ENCODE peak calls at places on chromosomes 13 and 19, in four cellular contexts. T is lower lobe of right lung, Y is thoracic aorta, F is psoas muscle. X is an unnamed sample.

GRCh38 chr19:9913237-9914000 is 22.9 kb downstream of the OLFM2 start:
- DNase-seq in T (no peak), Y (no peak), F (no peak), X (no peak)

GRCh38 chr13:43235028-43235427 is 211.6 kb downstream of the DNAJC15 start:
- DNase-seq in Y (no peak), F (no peak), T (no peak), X (no peak)

GRCh38 chr19:43966079-43966694 is 15.2 kb downstream of the ZNF221 start:
- DNase-seq in T (no peak), F (no peak), Y (no peak), X (no peak)

GRCh38 chr13:40168425-40169155 is 497.9 kb downstream of the FOXO1 start:
- DNase-seq in Y (no peak), T (no peak), F (no peak), X (no peak)

GRCh38 chr13:67001363-67001762 is 228.8 kb downstream of the PCDH9 start:
- DNase-seq in T (no peak), F (no peak), Y (no peak), X (no peak)

GRCh38 chr13:22517544-22517943 is 663.2 kb upstream of the SGCG start:
- DNase-seq in T (no peak), F (no peak), Y (no peak), X (no peak)

GRCh38 chr13:99380921-99381645 is 73.9 kb upstream of the GPR183 start:
- DNase-seq in T (no peak), F (no peak), Y (no peak), X (no peak)

GRCh38 chr13:80706164-80706471 is 365.2 kb upstream of the SPRY2 start:
- DNase-seq in T (no peak), Y (no peak), F (no peak), X (no peak)

GRCh38 chr13:97695684-97696083 is 257.8 kb upstream of the IPO5 start:
- DNase-seq in Y (no peak), T (no peak), F (no peak), X (no peak)

GRCh38 chr19:35545855-35546381 is 492 bp downstream of the TMEM147 start:
- DNase-seq in F (peak), T (peak), Y (no peak), X (no peak)

GRCh38 chr19:31960474-31960873 is 384.9 kb upstream of the ZNF507 start:
- DNase-seq in T (no peak), F (no peak), Y (no peak), X (no peak)

GRCh38 chr19:32873560-32873959 is 4.0 kb upstream of the SLC7A9 start:
- DNase-seq in Y (no peak), T (no peak), F (no peak), X (no peak)

GRCh38 chr13:75635101-75635620 is 969 bp upstream of the LMO7 start:
- DNase-seq in Y (no peak), T (no peak), F (no peak), X (no peak)

GRCh38 chr13:34412817-34413365 is 529.2 kb upstream of the NBEA start:
- DNase-seq in Y (no peak), T (no peak), F (no peak), X (no peak)

DNA sequence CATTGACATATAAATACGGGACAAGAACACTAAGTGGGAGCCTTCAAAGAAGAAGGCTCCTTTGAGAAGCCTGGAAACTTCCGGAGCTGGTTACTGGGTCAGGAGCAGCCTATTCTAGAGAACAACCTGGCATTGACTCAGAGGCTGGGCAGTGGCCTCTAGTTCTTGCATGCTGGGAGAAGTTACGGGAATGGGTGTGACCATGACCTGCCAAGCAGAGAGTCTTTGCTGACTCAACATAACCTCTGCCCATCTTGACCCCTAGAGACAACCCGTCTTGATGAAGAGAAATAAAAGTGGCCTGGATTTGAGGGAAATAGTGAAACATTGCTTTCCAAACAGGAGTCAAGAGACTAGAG is 21.0 kb downstream of the STARD13 start:
- DNase-seq in T (no peak), F (no peak), Y (no peak), X (no peak)
- H3K4me3 ChIP-seq in T (no peak), F (no peak), Y (no peak), X (no peak)

GRCh38 chr19:23439623-23440022 is 44.4 kb upstream of the ZNF91 start:
- DNase-seq in T (no peak), F (no peak), Y (no peak), X (no peak)
- TF ChIP-seq CTCF in T (no peak), F (peak), Y (no peak), X (no peak)

GRCh38 chr13:41196620-41197019 is 2.3 kb upstream of the KBTBD7 start:
- DNase-seq in Y (no peak), T (no peak), F (no peak), X (no peak)

GRCh38 chr13:41193919-41194824 is at the start of gene KBTBD7:
- DNase-seq in Y (peak), F (peak), T (peak), X (peak)

GRCh38 chr13:41196011-41196410 is 1.6 kb upstream of the KBTBD7 start:
- DNase-seq in T (no peak), F (no peak), Y (no peak), X (no peak)

GRCh38 chr13:41188584-41188983 is 5.8 kb downstream of the KBTBD7 start:
- DNase-seq in F (no peak), Y (no peak), T (no peak), X (no peak)

DNA sequence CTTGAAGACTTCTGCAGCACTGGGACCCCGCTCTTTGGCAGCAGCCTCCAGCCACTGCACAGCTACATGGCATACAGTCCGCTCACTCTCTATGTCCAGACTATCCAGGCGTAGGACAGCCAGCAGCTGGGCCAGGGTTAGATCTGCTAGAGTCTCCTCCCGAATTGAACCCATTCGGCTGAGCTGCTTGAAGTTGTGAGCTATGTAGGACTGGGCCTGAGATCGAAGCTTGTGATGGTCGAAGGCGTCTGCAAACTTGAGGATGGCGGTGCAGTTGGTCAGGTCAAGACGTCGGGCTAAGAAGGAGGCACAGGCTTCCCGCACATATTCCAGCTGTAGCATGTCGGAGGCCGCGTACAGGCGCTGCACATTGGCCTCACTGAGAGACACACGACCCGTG is 900 bp downstream of the KBTBD7 start:
- DNase-seq in Y (no peak), F (no peak), T (no peak), X (no peak)
- H3K4me3 ChIP-seq in Y (peak), F (peak), T (peak), X (peak)

GRCh38 chr19:45163156-45163555 is 2.4 kb upstream of the NKPD1 start:
- DNase-seq in F (no peak), T (no peak), Y (no peak), X (no peak)

GRCh38 chr19:45160870-45161714 is at the start of gene NKPD1:
- DNase-seq in T (peak), Y (no peak), F (no peak), X (no peak)

GRCh38 chr19:45163751-45164150 is 3.0 kb upstream of the NKPD1 start:
- DNase-seq in T (no peak), F (no peak), Y (no peak), X (no peak)

GRCh38 chr19:45162464-45163143 is 1.8 kb upstream of the NKPD1 start:
- DNase-seq in Y (no peak), T (no peak), F (no peak), X (no peak)

DNA sequence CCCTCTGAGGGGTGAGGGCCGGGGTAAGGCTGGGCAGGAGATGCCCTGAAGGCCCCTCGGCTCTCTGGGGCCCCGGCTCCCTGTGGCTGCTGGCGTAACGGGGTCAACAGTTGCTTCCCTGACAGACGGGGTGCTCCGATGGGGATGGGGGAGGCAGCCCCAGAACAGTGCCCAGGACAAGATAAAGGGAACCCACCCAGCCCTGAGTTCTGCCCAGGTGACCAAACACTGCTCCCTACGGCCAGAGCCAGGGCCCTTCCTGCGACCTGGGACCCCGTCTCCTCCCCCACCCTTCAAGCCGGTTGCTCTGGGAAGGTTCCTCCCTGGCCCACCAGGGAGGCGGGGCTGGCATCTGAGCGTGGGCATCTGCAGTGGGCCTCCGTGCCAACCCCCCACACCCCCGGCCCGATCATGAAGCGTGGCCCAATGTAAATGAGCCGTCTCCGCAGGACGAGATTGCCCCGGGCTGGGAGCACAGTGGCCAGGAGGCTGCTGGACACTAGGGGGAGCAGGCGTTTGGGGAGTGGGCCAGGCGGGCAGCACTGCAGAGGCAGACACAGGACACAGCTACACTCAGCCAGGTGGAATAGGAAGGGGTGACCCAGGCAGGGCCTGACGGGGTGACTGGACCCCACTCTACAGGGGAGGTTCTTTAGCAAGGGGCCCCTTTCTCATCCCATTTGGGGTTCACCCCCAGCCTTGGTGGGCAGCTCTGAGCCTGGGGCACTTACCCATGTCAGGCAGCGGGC is 1.1 kb upstream of the NKPD1 start:
- DNase-seq in T (no peak), F (peak), Y (no peak), X (no peak)
- TF ChIP-seq CTCF in T (peak), F (peak), Y (no peak), X (peak)

GRCh38 chr19:2765376-2765775 is 17.7 kb downstream of the SGTA start:
- DNase-seq in F (no peak), T (no peak), Y (no peak), X (no peak)

GRCh38 chr19:2766594-2767372 is 16.3 kb downstream of the SGTA start:
- DNase-seq in F (no peak), Y (no peak), T (no peak), X (no peak)

GRCh38 chr19:2769218-2769617 is 13.9 kb downstream of the SGTA start:
- DNase-seq in T (no peak), F (no peak), Y (no peak), X (no peak)

GRCh38 chr19:2768365-2769132 is 14.5 kb downstream of the SGTA start:
- DNase-seq in Y (no peak), T (no peak), F (peak), X (no peak)

DNA sequence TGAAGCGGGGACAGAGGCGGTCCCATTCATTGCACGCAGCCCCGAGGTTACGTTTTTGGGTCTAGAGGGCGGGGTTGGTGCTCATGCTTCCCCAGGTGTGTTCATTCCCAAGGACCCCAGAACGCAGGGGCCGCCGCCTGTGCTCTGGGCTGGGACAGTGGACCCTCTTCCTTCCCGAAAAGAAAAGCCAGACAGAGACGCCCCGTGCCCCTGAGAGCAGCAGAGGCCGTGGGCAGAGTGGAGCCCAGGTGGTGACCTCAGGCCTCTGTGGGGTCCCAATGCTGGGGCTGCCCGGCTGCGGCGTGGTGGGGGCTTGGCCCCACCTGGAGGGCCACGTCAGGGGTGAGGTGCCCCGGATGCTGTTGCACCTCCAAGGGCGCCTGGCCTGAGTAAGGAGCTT is 15.4 kb downstream of the SGTA start:
- DNase-seq in T (no peak), Y (no peak), F (peak), X (no peak)
- H3K4me3 ChIP-seq in T (no peak), Y (no peak), F (no peak), X (no peak)

DNA sequence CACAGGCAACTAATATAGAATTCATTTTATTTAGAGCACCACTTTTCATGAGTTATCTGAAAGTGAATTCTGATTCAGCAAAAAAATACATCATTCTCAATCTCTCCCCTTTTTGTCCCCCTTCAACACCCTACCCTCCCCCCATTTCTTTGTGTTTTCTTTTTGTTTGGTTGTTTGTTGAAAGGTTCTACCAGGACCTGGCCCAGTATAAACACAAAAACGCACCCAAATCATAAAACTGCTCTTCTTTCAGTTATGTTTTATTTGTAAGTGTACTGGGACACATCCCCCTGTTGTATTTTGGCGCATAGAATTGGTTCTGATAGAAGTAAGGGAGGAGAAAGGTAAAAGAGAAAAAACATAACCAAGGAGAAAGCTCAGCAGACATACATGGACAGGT is 4.4 kb downstream of the POU4F1 start:
- DNase-seq in Y (no peak), F (no peak), T (no peak), X (no peak)
- TF ChIP-seq CTCF in Y (no peak), F (no peak), T (no peak), X (no peak)

DNA sequence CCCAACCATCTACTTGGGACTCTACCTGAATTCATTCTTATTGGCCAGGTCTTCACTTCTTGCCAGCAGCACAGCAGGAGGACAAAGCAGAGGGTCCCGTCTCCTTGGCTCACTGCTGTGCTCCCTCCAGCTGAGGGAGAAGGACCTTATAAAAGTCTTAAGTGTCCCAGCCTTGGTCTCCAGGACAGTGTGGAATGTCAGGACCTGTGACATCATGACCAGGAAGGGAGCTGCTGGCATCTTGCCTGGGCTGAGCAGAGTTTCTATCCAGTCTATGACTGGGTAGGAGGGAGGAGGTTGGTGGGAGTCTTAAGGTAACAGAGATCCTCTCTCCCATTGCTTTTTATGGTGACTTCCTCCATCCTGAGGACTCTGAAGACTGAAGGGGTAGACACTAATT is 56.6 kb upstream of the ANKRD10 start:
- DNase-seq in Y (no peak), F (no peak), T (no peak), X (no peak)
- H3K4me3 ChIP-seq in Y (no peak), F (no peak), T (no peak), X (no peak)